ENCODE peak calls at places on chromosome 21, in seven cellular contexts. K is psoas muscle, T is transverse colon, B is body of pancreas, D is left ventricle myocardium inferior, X is tibial nerve, I is adrenal gland. V is an unnamed sample.

GRCh38 chr21:33199516-33200217 is 30.1 kb upstream of the IFNAR2 start:
- DNase-seq in I (peak; percentile 89), D (peak; percentile 34), X (peak; percentile 98), T (peak; percentile 86), B (peak; percentile 89), K (peak; percentile 61), V (no peak)

GRCh38 chr21:25107708-25108107 is 499.6 kb downstream of the MRPL39 start:
- DNase-seq in B (no peak), T (no peak), K (no peak), I (no peak), D (no peak), X (no peak), V (no peak)

GRCh38 chr21:40019076-40019475 is 151.8 kb downstream of the PCP4 start:
- DNase-seq in T (no peak), I (no peak), X (no peak), B (no peak), D (no peak), K (no peak), V (no peak)

GRCh38 chr21:16713331-16714114 is 799.3 kb upstream of the CXADR start:
- DNase-seq in X (no peak), I (no peak), K (no peak), B (no peak), T (no peak), D (no peak), V (no peak)

GRCh38 chr21:27564684-27565280 is 597.9 kb upstream of the ADAMTS5 start:
- DNase-seq in K (no peak), T (peak; percentile 31), I (peak; percentile 17), B (peak; percentile 70), D (peak; percentile 23), X (peak; percentile 53), V (no peak)

GRCh38 chr21:17612023-17612564 is 607 bp downstream of the BTG3 start:
- DNase-seq in K (peak; percentile 59), T (peak; percentile 41), D (peak; percentile 22), X (peak; percentile 23), I (peak; percentile 56), B (peak; percentile 51), V (peak; percentile 68)

GRCh38 chr21:42164064-42164789 is 54.7 kb upstream of the ABCG1 start:
- DNase-seq in X (peak; percentile 67), D (peak; percentile 61), B (peak; percentile 72), I (peak; percentile 54), K (peak; percentile 82), T (peak; percentile 83), V (peak; percentile 73)

GRCh38 chr21:42010507-42011493 is 640 bp upstream of the ZBTB21 start:
- DNase-seq in X (no peak), B (peak; percentile 43), D (no peak), K (no peak), I (peak; percentile 57), T (peak; percentile 48), V (no peak)

GRCh38 chr21:24204641-24205040 is 1402.6 kb downstream of the MRPL39 start:
- DNase-seq in T (no peak), D (no peak), X (no peak), I (no peak), K (no peak), B (no peak), V (no peak)

GRCh38 chr21:44263221-44263671 is 1.5 kb upstream of the DNMT3L start:
- DNase-seq in X (no peak), K (peak; percentile 53), B (no peak), D (no peak), I (no peak), T (no peak), V (no peak)

GRCh38 chr21:41567901-41568510 is 60.0 kb upstream of the TMPRSS2 start:
- DNase-seq in B (no peak), D (no peak), T (no peak), I (no peak), X (no peak), K (no peak), V (no peak)

GRCh38 chr21:9767592-9768375 is 753.6 kb upstream of the TPTE start:
- DNase-seq in K (no peak), B (no peak), T (no peak), D (no peak), I (no peak), X (no peak), V (no peak)
- H3K9me3 ChIP-seq in K (no peaks in the 10 kb centered on the region), B (no peaks in the 10 kb centered on the region), T (peaks cover 39% of the 10 kb centered on the region), D (peaks cover 59% of the 10 kb centered on the region), I (no peaks in the 10 kb centered on the region), X (peaks cover 7% of the 10 kb centered on the region), V (no peaks in the 10 kb centered on the region)

DNA sequence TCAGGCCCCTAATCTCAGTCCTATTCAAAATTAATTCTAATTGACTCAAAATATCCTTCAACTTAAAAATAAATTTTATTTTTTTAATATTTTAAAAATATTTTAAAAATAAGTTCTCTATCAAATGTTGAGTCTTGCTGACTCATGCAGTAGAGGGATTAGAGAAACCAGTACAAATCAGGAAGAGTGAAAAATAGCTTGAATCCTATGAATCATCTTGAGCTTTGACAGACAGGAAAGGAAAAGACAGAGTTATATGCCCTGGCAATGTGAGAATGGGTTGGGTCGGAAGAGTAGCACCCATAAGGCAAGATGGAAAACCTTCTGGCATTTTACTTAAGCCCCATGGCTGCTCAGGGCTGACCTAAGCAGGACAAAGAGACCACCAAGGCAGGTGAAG is 346.6 kb upstream of the RUNX1 start:
- DNase-seq in I (no peak), T (no peak), X (no peak), D (no peak), B (no peak), K (no peak), V (no peak)
- H3K27ac ChIP-seq in I (no peak overlapping the region), T (no peak overlapping the region), X (no peak overlapping the region), D (no peak overlapping the region), B (no peak overlapping the region), K (no peak overlapping the region), V (no peak overlapping the region)

GRCh38 chr21:38455403-38455802 is 42.9 kb downstream of the ERG start:
- DNase-seq in X (no peak), B (no peak), I (no peak), K (no peak), D (no peak), T (no peak), V (no peak)

GRCh38 chr21:38459490-38459889 is 38.8 kb downstream of the ERG start:
- DNase-seq in T (no peak), B (no peak), I (no peak), X (no peak), D (no peak), K (no peak), V (no peak)

GRCh38 chr21:38460171-38460742 is 38.0 kb downstream of the ERG start:
- DNase-seq in X (no peak), K (no peak), T (no peak), B (no peak), I (no peak), D (no peak), V (no peak)
- TF ChIP-seq CTCF in X (no peak), K (no peak), T (no peak), B (no peak), I (no peak), D (no peak), V (no peak)

DNA sequence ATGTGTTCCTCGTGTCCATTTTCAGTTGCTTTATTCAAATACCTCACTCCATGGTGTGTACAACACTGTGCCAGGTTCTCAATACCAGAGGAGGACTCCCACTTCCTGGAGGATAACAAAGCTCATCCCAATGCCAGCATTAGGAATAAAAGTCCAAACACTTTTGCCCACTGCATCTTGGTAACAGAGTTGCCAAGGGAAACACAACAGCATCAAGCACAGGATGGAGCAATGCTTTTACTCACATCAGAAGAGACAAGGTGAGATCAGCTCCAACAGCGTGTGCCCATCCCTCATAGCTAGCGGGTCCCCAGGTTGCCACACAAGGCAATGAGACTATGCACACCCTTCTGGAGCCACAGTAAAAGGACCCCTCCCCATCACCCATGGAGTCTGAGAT is 2.9 kb downstream of the KRTAP20-4 start:
- DNase-seq in X (no peak), T (no peak), B (no peak), D (no peak), I (no peak), K (no peak), V (no peak)
- H3K9me3 ChIP-seq in X (no peaks in the 10 kb centered on the region), T (peaks cover 9% of the 10 kb centered on the region), B (no peaks in the 10 kb centered on the region), D (peaks cover 11% of the 10 kb centered on the region), I (no peaks in the 10 kb centered on the region), K (no peaks in the 10 kb centered on the region), V (no peaks in the 10 kb centered on the region)

GRCh38 chr21:28974531-28975227 is 18.0 kb downstream of the LTN1 start:
- DNase-seq in T (no peak), D (no peak), B (no peak), I (no peak), K (no peak), X (no peak), V (no peak)
- H3K27ac ChIP-seq in T (no peak overlapping the region), D (no peak overlapping the region), B (no peak overlapping the region), I (no peak overlapping the region), K (peak overlapping the region; percentile 73), X (no peak overlapping the region), V (no peak overlapping the region)

GRCh38 chr21:45847870-45848269 is 133.7 kb upstream of the COL6A1 start:
- DNase-seq in T (no peak), D (no peak), X (no peak), B (no peak), I (no peak), K (no peak), V (no peak)
- TF ChIP-seq CTCF in T (no peak), D (no peak), X (no peak), B (no peak), I (no peak), K (no peak), V (no peak)

V was measured in Peyer's patch.